ENCODE peak calls at places on chromosomes 2 and 18, in six cellular contexts. A is MM.1S, Y is A549, J is heart left ventricle, S is transverse colon, E is stomach. V is an unnamed sample.

GRCh38 chr2:9658972-9659371 is 28.2 kb upstream of the YWHAQ start:
- DNase-seq in A (no peak), J (no peak), S (no peak), E (no peak), Y (no peak), V (no peak)

GRCh38 chr2:232321156-232321816 is 57.3 kb upstream of the ALPP start:
- DNase-seq in Y (no peak), S (peak; percentile 6), A (no peak), E (peak; percentile 23), J (no peak), V (no peak)

GRCh38 chr2:41827354-41827971 is 220.4 kb upstream of the PKDCC start:
- DNase-seq in E (no peak), A (no peak), Y (no peak), S (no peak), J (no peak), V (no peak)

GRCh38 chr2:82636411-82637020 is 1822.6 kb downstream of the SUCLG1 start:
- DNase-seq in A (no peak), E (no peak), J (no peak), S (no peak), Y (no peak), V (no peak)

GRCh38 chr2:120716641-120717585 is 18.8 kb upstream of the GLI2 start:
- DNase-seq in J (no peak), E (no peak), Y (no peak), S (no peak), A (no peak), V (no peak)

GRCh38 chr2:202113571-202114142 is 40.6 kb downstream of the KIAA2012 start:
- DNase-seq in E (no peak), S (no peak), Y (no peak), J (no peak), A (no peak), V (no peak)

GRCh38 chr2:143728498-143728897 is 599.3 kb downstream of the ARHGAP15 start:
- DNase-seq in S (no peak), Y (no peak), A (no peak), J (no peak), E (no peak), V (no peak)

GRCh38 chr2:182907081-182907830 is 40.8 kb upstream of the FRZB start:
- DNase-seq in J (peak; percentile 22), Y (no peak), A (no peak), S (no peak), E (no peak), V (no peak)

GRCh38 chr18:3321133-3321812 is 59.3 kb downstream of the MYL12B start:
- DNase-seq in E (no peak), J (no peak), Y (peak; percentile 51), A (no peak), S (no peak), V (peak; percentile 45)

GRCh38 chr2:108616731-108617161 is 82.5 kb downstream of the LIMS1 start:
- DNase-seq in S (no peak), Y (no peak), J (no peak), A (no peak), E (peak; percentile 79), V (no peak)

GRCh38 chr2:155035246-155035645 is 336.8 kb downstream of the KCNJ3 start:
- DNase-seq in J (no peak), A (no peak), S (no peak), E (no peak), Y (no peak), V (no peak)

GRCh38 chr18:36688020-36688965 is 140.5 kb downstream of the TPGS2 start:
- DNase-seq in J (peak; percentile 50), Y (peak; percentile 44), S (peak; percentile 66), A (peak; percentile 66), E (peak; percentile 65), V (peak; percentile 50)

GRCh38 chr2:209368924-209369323 is 54.9 kb upstream of the MAP2 start:
- DNase-seq in E (peak; percentile 74), Y (peak; percentile 39), S (peak; percentile 48), A (peak; percentile 91), J (peak; percentile 31), V (peak; percentile 95)

GRCh38 chr2:229714080-229714735 is at the start of gene DNER:
- DNase-seq in A (peak; percentile 67), S (peak; percentile 20), E (peak; percentile 42), J (no peak), Y (peak; percentile 35), V (no peak)

GRCh38 chr2:98471402-98472131 is 26.9 kb downstream of the INPP4A start:
- DNase-seq in E (peak; percentile 15), S (no peak), J (no peak), A (no peak), Y (no peak), V (no peak)

GRCh38 chr2:121974919-121975654 is 219.6 kb downstream of the TSN start:
- DNase-seq in E (peak; percentile 34), Y (peak; percentile 61), S (peak; percentile 35), A (peak; percentile 89), J (peak; percentile 42), V (peak; percentile 27)

GRCh38 chr18:10604178-10604577 is 78.4 kb downstream of the NAPG start:
- DNase-seq in S (no peak), A (no peak), J (no peak), E (no peak), Y (no peak), V (no peak)

GRCh38 chr2:205177505-205177904 is 504.8 kb upstream of the NRP2 start:
- DNase-seq in S (no peak), A (no peak), E (no peak), Y (no peak), J (no peak), V (no peak)

GRCh38 chr2:46252891-46253659 is 44.1 kb upstream of the EPAS1 start:
- DNase-seq in J (peak; percentile 86), E (no peak), S (no peak), Y (no peak), A (peak; percentile 48), V (no peak)

GRCh38 chr2:71988170-71988569 is 159.5 kb downstream of the CYP26B1 start:
- DNase-seq in S (no peak), Y (no peak), A (no peak), E (no peak), J (no peak), V (no peak)

GRCh38 chr2:116810645-116811044 is 1003.8 kb upstream of the DDX18 start:
- DNase-seq in E (no peak), Y (no peak), J (no peak), S (no peak), A (no peak), V (peak; percentile 35)

DNA sequence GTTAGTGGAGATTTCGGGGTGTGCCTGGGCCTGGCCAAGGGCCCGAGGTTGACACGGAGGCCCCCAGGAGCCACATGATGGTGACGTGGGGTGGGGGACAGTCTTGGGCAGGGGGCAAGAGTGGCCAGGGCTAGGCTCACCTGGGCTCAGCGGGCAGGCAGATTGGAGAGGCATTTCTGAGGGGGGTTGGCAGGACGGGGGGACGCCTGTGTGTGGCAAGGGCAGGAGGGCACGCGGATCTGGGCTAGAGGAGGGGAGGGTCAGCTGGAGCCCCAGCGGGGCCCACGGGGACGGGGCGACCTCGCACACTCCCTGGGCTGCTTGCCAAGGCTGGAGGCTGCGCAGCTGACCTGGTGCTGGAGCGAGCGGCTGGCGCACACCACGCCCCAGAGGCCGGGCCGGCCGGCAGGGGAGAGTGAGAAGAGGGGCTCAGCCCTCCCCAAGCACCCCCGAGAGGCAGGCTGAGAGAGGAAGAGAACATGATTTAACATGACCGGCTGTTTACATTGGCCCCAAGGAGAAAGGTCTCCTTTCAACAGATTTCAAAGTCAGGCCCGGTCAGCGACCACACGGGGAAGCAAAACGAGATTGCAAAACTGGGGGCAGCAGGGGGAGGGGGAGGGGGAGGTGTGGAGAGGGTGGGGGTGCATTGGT is 38.0 kb upstream of the SNED1 start:
- DNase-seq in A (no peak), Y (no peak), S (no peak), J (peak; percentile 84), E (peak; percentile 65), V (no peak)
- H3K27ac ChIP-seq in A (no peak overlapping the region), Y (no peak overlapping the region), S (no peak overlapping the region), J (no peak overlapping the region), E (no peak overlapping the region), V (no peak overlapping the region)

GRCh38 chr2:85903849-85904248 is 15.1 kb upstream of the ST3GAL5 start:
- DNase-seq in A (no peak), E (no peak), Y (no peak), S (no peak), J (no peak), V (no peak)
- H3K27ac ChIP-seq in A (no peak overlapping the region), E (no peak overlapping the region), Y (no peak overlapping the region), S (no peak overlapping the region), J (no peak overlapping the region), V (no peak overlapping the region)

DNA sequence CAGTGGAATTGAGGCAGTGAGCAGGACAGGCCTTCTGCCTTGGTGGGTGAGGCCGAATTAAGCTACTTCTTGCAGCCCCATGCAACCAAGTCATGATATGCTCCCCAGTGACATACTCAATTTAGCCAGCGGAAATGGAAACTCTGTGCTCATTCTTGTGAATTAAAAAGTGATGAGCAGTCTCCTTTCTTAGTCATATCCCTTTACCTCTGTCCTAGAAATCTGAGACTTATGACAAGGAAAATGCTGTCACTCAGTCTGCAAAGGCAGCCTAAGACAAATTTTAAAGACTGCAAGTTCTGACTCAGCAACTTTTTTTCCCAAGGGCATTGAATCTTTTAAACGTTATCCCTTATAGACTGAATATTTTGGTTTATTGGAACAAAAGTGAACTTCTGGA is 218.2 kb downstream of the SH3BP4 start:
- DNase-seq in J (no peak), Y (no peak), E (no peak), S (no peak), A (no peak), V (peak; percentile 27)
- H3K27ac ChIP-seq in J (no peak overlapping the region), Y (peak overlapping the region; percentile 89), E (no peak overlapping the region), S (no peak overlapping the region), A (no peak overlapping the region), V (no peak overlapping the region)

DNA sequence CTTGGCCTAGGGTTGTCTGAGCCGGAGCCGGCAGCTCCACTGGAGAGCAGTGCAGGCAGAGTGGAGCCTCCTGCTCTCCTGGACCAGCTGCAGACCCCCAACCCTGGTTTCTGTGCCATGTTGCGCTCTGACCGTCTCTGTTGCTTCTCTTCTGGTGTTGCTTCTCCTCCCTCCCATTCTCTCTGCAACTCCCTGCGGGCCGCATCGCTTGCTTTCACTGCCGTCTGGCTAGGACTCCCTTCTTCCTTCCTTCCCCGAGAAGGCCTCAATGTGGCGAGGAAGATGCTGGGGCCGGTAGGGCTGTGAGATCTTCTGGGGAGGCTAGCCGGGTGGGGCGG is 6.2 kb downstream of the DNAJB2 start:
- DNase-seq in J (peak; percentile 38), Y (no peak), A (no peak), E (no peak), S (no peak), V (no peak)
- H3K27ac ChIP-seq in J (no peak overlapping the region), Y (no peak overlapping the region), A (no peak overlapping the region), E (no peak overlapping the region), S (no peak overlapping the region), V (no peak overlapping the region)

V was measured in Panc1.